ENCODE peak calls at places on chromosomes 4 and X, in nine cellular contexts. H is breast epithelium, B is choroid plexus epithelial cell, K is endothelial cell, M is lung, X is tibial nerve, J is uterus, U is pancreas, T is A549. S is an unnamed sample.

GRCh38 chrX:64265265-64265664 is 34.9 kb upstream of the ASB12 start:
- DNase-seq in X (no peak), T (no peak), J (no peak), H (no peak), K (no peak), M (no peak), B (no peak), U (no peak), S (no peak)

GRCh38 chrX:39336709-39337294 is 535.5 kb downstream of the MID1IP1 start:
- DNase-seq in B (peak), J (peak), H (no peak), M (no peak), T (no peak), U (no peak), X (peak), K (no peak), S (no peak)

GRCh38 chrX:48531359-48531954 is 8.1 kb upstream of the TBC1D25 start:
- DNase-seq in J (no peak), K (no peak), M (no peak), T (peak), B (peak), U (no peak), X (no peak), H (no peak), S (peak)

GRCh38 chr4:159543831-159544230 is 441.0 kb downstream of the RAPGEF2 start:
- DNase-seq in M (no peak), X (no peak), T (no peak), B (no peak), H (no peak), K (no peak), J (no peak), U (no peak), S (no peak)

GRCh38 chr4:174828845-174829701 is at the start of gene GLRA3:
- DNase-seq in B (peak), K (peak), H (peak), J (no peak), T (peak), X (peak), M (peak), U (peak), S (peak)

GRCh38 chr4:158182736-158183135 is 9.9 kb upstream of the GASK1B start:
- DNase-seq in J (no peak), H (no peak), T (no peak), K (no peak), B (no peak), X (no peak), U (no peak), M (no peak), S (no peak)

GRCh38 chrX:108527724-108528123 is 88.1 kb downstream of the COL4A5 start:
- DNase-seq in J (no peak), X (no peak), M (no peak), B (no peak), U (no peak), H (no peak), K (no peak), T (no peak), S (no peak)

GRCh38 chr4:185134176-185134869 is 8.7 kb upstream of the SLC25A4 start:
- DNase-seq in K (no peak), X (no peak), J (no peak), M (no peak), B (peak), U (no peak), H (no peak), T (peak), S (peak)

GRCh38 chrX:70476934-70477733 is 32.5 kb downstream of the DLG3 start:
- DNase-seq in H (no peak), X (peak), U (peak), T (peak), K (peak), B (peak), J (peak), M (no peak), S (peak)

GRCh38 chr4:8185280-8185679 is 13.8 kb upstream of the SH3TC1 start:
- DNase-seq in H (no peak), B (peak), J (no peak), X (peak), K (no peak), M (no peak), T (no peak), U (no peak), S (peak)

GRCh38 chrX:7347465-7347864 is 199.5 kb upstream of the PUDP start:
- DNase-seq in K (no peak), B (no peak), M (no peak), T (no peak), J (no peak), H (no peak), U (no peak), X (no peak), S (no peak)

GRCh38 chr4:122156819-122157218 is 4.7 kb downstream of the BLTP1 start:
- DNase-seq in J (no peak), X (no peak), M (no peak), H (no peak), U (no peak), B (no peak), K (no peak), T (no peak), S (no peak)

GRCh38 chr4:170374770-170375169 is 285.0 kb upstream of the AADAT start:
- DNase-seq in M (no peak), B (peak), X (no peak), U (no peak), K (peak), T (peak), H (no peak), J (no peak), S (no peak)

GRCh38 chrX:49186125-49187027 is at the start of gene PRICKLE3:
- DNase-seq in B (peak), U (peak), K (peak), H (peak), M (peak), T (peak), J (peak), X (peak), S (peak)

GRCh38 chr4:169659736-169660670 is 39.6 kb downstream of the CLCN3 start:
- DNase-seq in H (no peak), X (peak), K (peak), M (peak), J (peak), T (peak), B (peak), U (peak), S (peak)

GRCh38 chr4:109408711-109409110 is 24.9 kb upstream of the SEC24B start:
- DNase-seq in H (no peak), B (no peak), M (no peak), J (no peak), U (no peak), T (no peak), X (no peak), K (no peak), S (no peak)

GRCh38 chrX:10447577-10448214 is 172.7 kb downstream of the MID1 start:
- DNase-seq in M (no peak), X (no peak), K (no peak), J (no peak), H (no peak), B (peak), T (peak), U (no peak), S (peak)

GRCh38 chrX:135340827-135341226 is 31.5 kb downstream of the ETDC start:
- DNase-seq in U (no peak), B (no peak), H (no peak), J (no peak), M (no peak), X (no peak), K (no peak), T (no peak), S (peak)

GRCh38 chrX:93120805-93121204 is 552.6 kb downstream of the NAP1L3 start:
- DNase-seq in J (no peak), U (no peak), T (no peak), B (no peak), M (no peak), X (no peak), H (no peak), K (no peak), S (no peak)

DNA sequence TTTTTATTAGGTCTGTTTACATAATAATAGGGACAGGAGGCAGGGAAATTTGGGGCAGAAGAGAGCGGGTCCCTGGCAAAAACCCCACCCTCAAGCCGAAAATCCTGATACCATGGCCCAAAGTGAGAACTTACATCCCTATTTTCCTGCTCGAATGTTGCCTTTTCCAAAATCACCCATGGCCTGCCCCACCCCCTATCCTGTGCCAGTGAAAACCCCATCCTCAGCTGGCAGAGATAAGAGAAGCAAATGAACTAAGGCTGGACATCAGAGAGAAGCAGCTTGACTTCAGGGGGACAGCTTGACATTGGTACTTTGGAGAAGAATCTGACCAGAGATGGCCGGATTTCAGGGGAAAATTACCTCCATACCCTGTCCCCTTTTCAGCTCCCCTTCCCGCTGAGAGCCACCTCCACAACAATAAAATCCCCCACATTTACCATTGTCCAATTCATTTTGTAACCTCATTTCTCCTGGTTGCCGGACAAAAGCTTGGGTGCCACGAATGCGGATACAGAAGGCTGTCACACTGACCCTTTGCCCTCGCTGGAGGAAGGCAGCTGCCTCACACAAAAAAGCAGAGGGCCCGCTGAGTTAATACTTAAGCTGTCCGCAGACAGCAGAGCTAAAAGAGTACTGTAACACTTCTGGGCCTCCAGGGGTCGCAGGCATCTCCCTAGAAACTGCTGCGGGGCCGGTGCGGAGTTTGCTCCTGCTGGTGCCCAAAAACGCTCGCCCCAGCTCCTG is 196.2 kb downstream of the SNCA start:
- DNase-seq in X (no peak), T (peak), B (peak), K (peak), M (no peak), U (peak), H (no peak), J (peak), S (peak)
- TF ChIP-seq CTCF in X (peak), T (peak), B (peak), K (peak), M (no peak), U (peak), H (no peak), J (peak), S (peak)

GRCh38 chr4:6935961-6936360 is 26.3 kb downstream of the TBC1D14 start:
- DNase-seq in K (no peak), T (no peak), U (no peak), J (no peak), H (no peak), B (no peak), X (no peak), M (no peak), S (no peak)
- TF ChIP-seq CTCF in K (no peak), T (no peak), U (no peak), J (no peak), H (no peak), B (no peak), X (no peak), M (no peak), S (no peak)

DNA sequence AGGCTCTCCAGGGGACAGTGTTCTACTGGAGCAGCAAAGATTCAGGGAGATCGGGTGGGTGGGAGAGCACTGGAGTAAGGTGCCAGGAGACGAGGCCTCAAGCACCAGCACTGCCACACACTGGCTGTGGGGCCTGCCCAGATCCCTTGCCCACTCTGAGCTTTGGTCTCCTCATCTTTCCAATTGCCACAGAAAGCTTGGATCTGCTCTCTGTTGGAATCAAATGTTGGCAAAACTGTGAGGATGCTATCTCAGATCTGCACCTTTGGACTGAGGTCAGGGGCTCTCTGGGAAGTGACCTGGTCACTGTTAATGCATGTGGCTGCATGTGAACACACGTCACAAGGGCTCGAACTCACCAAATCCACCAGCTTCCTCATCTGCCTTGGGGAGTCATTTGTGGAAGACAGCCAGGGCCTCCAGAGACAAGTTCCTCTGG is 1.3 kb downstream of the RIPPLY1 start:
- DNase-seq in H (no peak), X (no peak), B (no peak), T (no peak), U (no peak), J (no peak), K (no peak), M (no peak), S (no peak)
- TF ChIP-seq CTCF in H (no peak), X (no peak), B (no peak), T (no peak), U (no peak), J (no peak), K (no peak), M (no peak), S (no peak)

DNA sequence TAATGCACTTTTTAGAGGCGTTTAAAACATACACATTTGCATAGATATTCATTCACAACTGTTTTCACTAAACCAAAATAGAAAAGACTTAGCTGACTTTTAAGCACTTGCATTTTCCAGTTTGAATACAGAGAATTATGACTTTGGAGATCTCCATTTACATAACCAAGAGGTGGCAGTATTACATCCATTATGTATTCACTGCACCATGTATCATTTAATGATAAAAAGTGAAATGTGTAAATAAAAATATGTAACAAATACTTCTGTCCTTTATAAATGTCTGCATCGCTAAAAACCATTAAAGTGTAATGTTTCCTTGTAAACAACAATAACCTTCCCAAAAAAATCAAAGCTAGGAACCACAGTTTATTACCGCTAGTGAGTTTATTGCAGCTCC is 413.2 kb downstream of the FGF13 start:
- DNase-seq in H (no peak), J (no peak), M (no peak), X (no peak), T (no peak), U (no peak), K (no peak), B (no peak), S (no peak)
- TF ChIP-seq CTCF in H (no peak), J (no peak), M (no peak), X (no peak), T (no peak), U (no peak), K (no peak), B (no peak), S (no peak)

GRCh38 chr4:26135331-26135730 is 185.5 kb upstream of the RBPJ start:
- DNase-seq in U (no peak), B (no peak), X (no peak), H (no peak), J (no peak), T (no peak), K (no peak), M (no peak), S (no peak)

GRCh38 chr4:26131711-26132110 is 189.1 kb upstream of the RBPJ start:
- DNase-seq in B (no peak), H (no peak), T (no peak), J (no peak), K (no peak), X (no peak), U (no peak), M (no peak), S (no peak)

GRCh38 chr4:26133840-26134239 is 187.0 kb upstream of the RBPJ start:
- DNase-seq in J (no peak), M (no peak), U (no peak), B (no peak), H (no peak), X (no peak), K (no peak), T (no peak), S (no peak)

GRCh38 chr4:26131053-26131452 is 189.8 kb upstream of the RBPJ start:
- DNase-seq in T (no peak), H (no peak), K (no peak), U (no peak), J (no peak), M (no peak), B (no peak), X (no peak), S (no peak)

DNA sequence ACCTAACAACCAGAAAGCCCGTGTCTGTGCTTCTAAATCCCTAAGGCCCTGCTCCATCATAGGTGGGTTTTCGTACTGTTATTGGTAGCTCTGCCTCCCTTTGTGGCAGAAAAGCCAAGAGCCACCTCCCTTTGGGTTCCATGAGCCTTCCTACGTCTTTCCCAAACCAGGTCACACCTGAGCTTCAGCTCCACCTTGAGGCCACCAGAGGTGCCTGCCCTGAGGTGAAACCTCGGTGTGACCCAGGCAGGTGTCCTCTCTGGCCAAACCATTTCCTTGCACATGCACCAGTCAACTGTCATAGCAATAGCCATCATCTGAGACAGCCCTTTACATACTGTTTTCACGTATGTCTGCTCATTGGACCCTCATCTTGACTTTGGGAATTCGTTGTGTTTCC is 188.0 kb upstream of the RBPJ start:
- DNase-seq in M (no peak), K (no peak), J (no peak), T (no peak), X (no peak), H (no peak), U (no peak), B (no peak), S (no peak)
- TF ChIP-seq CTCF in M (no peak), K (no peak), J (no peak), T (no peak), X (no peak), H (no peak), U (no peak), B (no peak), S (no peak)

GRCh38 chrX:110211340-110211739 is 106.5 kb downstream of the AMMECR1 start:
- DNase-seq in U (no peak), K (no peak), X (no peak), T (no peak), M (no peak), B (no peak), H (no peak), J (no peak), S (no peak)

GRCh38 chrX:110210417-110211139 is 107.3 kb downstream of the AMMECR1 start:
- DNase-seq in H (no peak), J (no peak), M (no peak), T (peak), K (no peak), B (peak), X (no peak), U (no peak), S (peak)

GRCh38 chrX:110213183-110213582 is 104.7 kb downstream of the AMMECR1 start:
- DNase-seq in T (no peak), U (no peak), J (no peak), X (no peak), M (no peak), H (no peak), K (no peak), B (no peak), S (no peak)

GRCh38 chrX:110214684-110215083 is 103.2 kb downstream of the AMMECR1 start:
- DNase-seq in X (no peak), T (no peak), U (no peak), B (no peak), K (no peak), H (no peak), M (no peak), J (no peak), S (no peak)

DNA sequence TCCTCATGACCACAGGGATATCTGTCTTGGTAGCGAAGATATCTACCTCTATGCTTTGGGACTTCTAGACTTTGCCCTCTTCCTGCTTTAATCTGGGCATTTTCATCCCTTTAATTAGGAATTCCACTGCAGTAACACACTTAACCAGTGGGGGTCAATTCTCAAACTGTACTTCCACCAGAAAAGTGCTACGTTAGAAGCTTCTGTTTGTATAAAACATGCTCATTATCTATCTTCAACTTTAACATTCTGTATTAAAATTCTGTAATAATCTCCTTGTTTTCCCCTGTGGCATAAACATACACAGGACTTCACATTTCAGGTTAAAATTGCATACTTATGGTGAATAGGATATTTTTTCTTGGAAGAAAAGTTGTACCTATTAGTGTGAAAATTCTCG is 105.6 kb downstream of the AMMECR1 start:
- DNase-seq in K (no peak), B (peak), J (no peak), U (no peak), M (no peak), T (peak), X (no peak), H (no peak), S (no peak)
- TF ChIP-seq CTCF in K (peak), B (no peak), J (no peak), U (no peak), M (no peak), T (no peak), X (no peak), H (no peak), S (peak)